ENCODE peak calls at places on chromosomes 3 and 15, in five cellular contexts. T is fibroblast of lung, E is NCI-H187 treated with DMSO at 0.1 percent for 48 hours, O is NCI-H748 treated with DMSO at 0.1 percent for 48 hours, N is T-helper 2 cell. K is an unnamed sample.

GRCh38 chr15:90869601-90870353 is 1.4 kb downstream of the FURIN start:
- DNase-seq in T (peak; percentile 84), E (peak; percentile 24), O (no peak), N (no peak), K (peak; percentile 70)

GRCh38 chr3:134476306-134476705 is 9.5 kb downstream of the ANAPC13 start:
- DNase-seq in T (no peak), E (no peak), O (no peak), N (no peak), K (no peak)

GRCh38 chr3:38346584-38347410 is at the start of gene XYLB:
- DNase-seq in T (peak; percentile 77), E (no peak), O (peak; percentile 1), N (peak; percentile 73), K (peak; percentile 90)

GRCh38 chr3:178406206-178406605 is 130.0 kb upstream of the KCNMB2 start:
- DNase-seq in T (no peak), E (no peak), O (no peak), N (no peak), K (no peak)

GRCh38 chr3:44048196-44048924 is 193.3 kb upstream of the TOPAZ1 start:
- DNase-seq in T (no peak), E (no peak), O (no peak), N (no peak), K (no peak)

GRCh38 chr3:141845407-141846049 is 30.9 kb upstream of the ATP1B3 start:
- DNase-seq in T (no peak), E (no peak), O (no peak), N (no peak), K (peak; percentile 47)

GRCh38 chr3:131047582-131047981 is 20.9 kb downstream of the NEK11 start:
- DNase-seq in T (no peak), E (no peak), O (no peak), N (no peak), K (no peak)

GRCh38 chr3:195129644-195130492 is 141.1 kb downstream of the XXYLT1 start:
- DNase-seq in T (no peak), E (no peak), O (no peak), N (peak; percentile 5), K (no peak)

GRCh38 chr3:135844381-135844780 is 121.1 kb upstream of the PPP2R3A start:
- DNase-seq in T (no peak), E (no peak), O (no peak), N (no peak), K (no peak)

GRCh38 chr3:27939940-27940339 is 217.8 kb upstream of the EOMES start:
- DNase-seq in T (peak; percentile 28), E (no peak), O (no peak), N (no peak), K (no peak)

GRCh38 chr3:105366302-105367062 is at the start of gene ALCAM:
- DNase-seq in T (peak; percentile 99), E (peak; percentile 75), O (peak; percentile 94), N (peak; percentile 66), K (peak; percentile 96)

GRCh38 chr3:111667621-111668239 is 72.6 kb upstream of the ZBED2 start:
- DNase-seq in T (peak; percentile 43), E (no peak), O (no peak), N (peak; percentile 35), K (no peak)

GRCh38 chr15:67826717-67827560 is 1.6 kb downstream of the SKOR1 start:
- DNase-seq in T (no peak), E (no peak), O (no peak), N (no peak), K (no peak)

GRCh38 chr3:138984816-138985215 is 21.3 kb downstream of the PRR23A start:
- DNase-seq in T (no peak), E (no peak), O (no peak), N (no peak), K (no peak)

GRCh38 chr3:64975138-64975537 is 287.3 kb upstream of the ADAMTS9 start:
- DNase-seq in T (peak; percentile 11), E (no peak), O (no peak), N (no peak), K (no peak)

GRCh38 chr3:52436500-52437106 is 8.3 kb downstream of the SEMA3G start:
- DNase-seq in T (peak; percentile 77), E (no peak), O (no peak), N (no peak), K (peak; percentile 39)

GRCh38 chr3:122636697-122637096 is 43.9 kb upstream of the PARP14 start:
- DNase-seq in T (no peak), E (no peak), O (no peak), N (no peak), K (no peak)

GRCh38 chr3:4684976-4685375 is 191.8 kb downstream of the ITPR1 start:
- DNase-seq in T (no peak), E (no peak), O (no peak), N (no peak), K (no peak)

GRCh38 chr3:48990636-48991421 is 788 bp downstream of the P4HTM start:
- DNase-seq in T (peak; percentile 23), E (no peak), O (peak; percentile 3), N (no peak), K (peak; percentile 66)

GRCh38 chr3:45010718-45011355 is 15.3 kb upstream of the CLEC3B start:
- DNase-seq in T (peak; percentile 47), E (no peak), O (no peak), N (no peak), K (no peak)

GRCh38 chr3:56823984-56824703 is 22.4 kb upstream of the ARHGEF3 start:
- DNase-seq in T (no peak), E (no peak), O (no peak), N (no peak), K (no peak)

GRCh38 chr15:68820205-68820588 is 498 bp downstream of the ANP32A start:
- DNase-seq in T (no peak), E (no peak), O (no peak), N (peak; percentile 57), K (no peak)

GRCh38 chr3:8305371-8305770 is 196.3 kb upstream of the LMCD1 start:
- DNase-seq in T (no peak), E (no peak), O (no peak), N (no peak), K (no peak)

GRCh38 chr15:98599911-98600685 is 48.2 kb upstream of the IGF1R start:
- DNase-seq in T (peak; percentile 81), E (no peak), O (no peak), N (no peak), K (no peak)

GRCh38 chr3:52451237-52452083 is 2.4 kb downstream of the TNNC1 start:
- DNase-seq in T (no peak), E (no peak), O (no peak), N (no peak), K (peak; percentile 74)

GRCh38 chr3:105745046-105745445 is 123.8 kb downstream of the CBLB start:
- DNase-seq in T (no peak), E (no peak), O (no peak), N (no peak), K (no peak)

K was measured in ecto neural progenitor cell.